ENCODE peak calls at places on chromosomes 11 and 22, in eight cellular contexts. R is H1, X is HepG2, J is SK-N-SH, W is HCT116, T is K562, D is endothelial cell of umbilical vein, A is GM12878. K is an unnamed sample.

GRCh38 chr22:48734359-48734758 is 1093.3 kb downstream of the BRD1 start:
- DNase-seq in R (no peak), X (no peak), J (no peak), W (no peak), T (no peak), D (no peak), A (no peak), K (no peak)

GRCh38 chr11:65479184-65480145 is 19.4 kb upstream of the MALAT1 start:
- DNase-seq in R (peak; percentile 66), X (no peak), J (peak; percentile 60), W (no peak), T (no peak), D (peak; percentile 74), A (no peak), K (no peak)

GRCh38 chr11:30455025-30455424 is 131.1 kb downstream of the MPPED2 start:
- DNase-seq in R (no peak), X (no peak), J (no peak), W (no peak), T (no peak), D (no peak), A (no peak), K (no peak)

GRCh38 chr22:31652911-31653684 is 8.9 kb downstream of the PISD start:
- DNase-seq in R (no peak), X (peak; percentile 22), J (no peak), W (no peak), T (no peak), D (no peak), A (no peak), K (no peak)

GRCh38 chr22:39344046-39344390 is 5.8 kb upstream of the SYNGR1 start:
- DNase-seq in R (no peak), X (no peak), J (no peak), W (no peak), T (no peak), D (no peak), A (no peak), K (no peak)

GRCh38 chr11:129314381-129314780 is 61.3 kb upstream of the BARX2 start:
- DNase-seq in R (no peak), X (no peak), J (no peak), W (no peak), T (no peak), D (no peak), A (no peak), K (no peak)

GRCh38 chr11:114719562-114719961 is 41.2 kb downstream of the NXPE2 start:
- DNase-seq in R (no peak), X (no peak), J (no peak), W (no peak), T (no peak), D (no peak), A (no peak), K (no peak)

GRCh38 chr22:46547883-46548244 is 10.4 kb upstream of the CELSR1 start:
- DNase-seq in R (no peak), X (peak; percentile 58), J (no peak), W (no peak), T (no peak), D (peak; percentile 80), A (no peak), K (no peak)

GRCh38 chr11:4994551-4994950 is at the start of gene OR51L1:
- DNase-seq in R (no peak), X (no peak), J (no peak), W (no peak), T (no peak), D (no peak), A (no peak), K (no peak)

GRCh38 chr11:73141309-73142127 is 600 bp downstream of the FCHSD2 start:
- DNase-seq in R (peak; percentile 84), X (peak; percentile 47), J (peak; percentile 62), W (peak; percentile 13), T (peak; percentile 34), D (peak; percentile 79), A (no peak), K (no peak)

GRCh38 chr11:122287401-122287800 is 171.4 kb upstream of the BLID start:
- DNase-seq in R (no peak), X (no peak), J (no peak), W (no peak), T (no peak), D (no peak), A (no peak), K (no peak)

GRCh38 chr22:20652582-20652981 is 121.3 kb upstream of the SERPIND1 start:
- DNase-seq in R (no peak), X (no peak), J (no peak), W (no peak), T (peak; percentile 20), D (no peak), A (no peak), K (no peak)

GRCh38 chr22:22022977-22023534 is 40.5 kb upstream of the TOP3B start:
- DNase-seq in R (no peak), X (no peak), J (no peak), W (no peak), T (peak; percentile 53), D (no peak), A (no peak), K (no peak)

GRCh38 chr11:105357146-105357545 is 217.6 kb upstream of the CARD18 start:
- DNase-seq in R (no peak), X (no peak), J (no peak), W (no peak), T (no peak), D (no peak), A (no peak), K (no peak)

GRCh38 chr11:78562398-78562797 is 12.3 kb downstream of the NARS2 start:
- DNase-seq in R (no peak), X (no peak), J (no peak), W (no peak), T (no peak), D (peak; percentile 64), A (no peak), K (no peak)

GRCh38 chr11:2380396-2380795 is 3.3 kb downstream of the CD81 start:
- DNase-seq in R (no peak), X (no peak), J (no peak), W (no peak), T (no peak), D (no peak), A (no peak), K (no peak)

GRCh38 chr11:120576606-120577005 is 65.1 kb downstream of the GRIK4 start:
- DNase-seq in R (no peak), X (no peak), J (no peak), W (no peak), T (no peak), D (no peak), A (no peak), K (no peak)

GRCh38 chr11:87463486-87464102 is 425.9 kb downstream of the TMEM135 start:
- DNase-seq in R (no peak), X (peak; percentile 38), J (peak; percentile 5), W (peak; percentile 42), T (peak; percentile 34), D (no peak), A (no peak), K (no peak)

GRCh38 chr22:44627521-44628139 is 74.4 kb upstream of the PRR5 start:
- DNase-seq in R (no peak), X (no peak), J (peak; percentile 25), W (no peak), T (no peak), D (no peak), A (no peak), K (no peak)

DNA sequence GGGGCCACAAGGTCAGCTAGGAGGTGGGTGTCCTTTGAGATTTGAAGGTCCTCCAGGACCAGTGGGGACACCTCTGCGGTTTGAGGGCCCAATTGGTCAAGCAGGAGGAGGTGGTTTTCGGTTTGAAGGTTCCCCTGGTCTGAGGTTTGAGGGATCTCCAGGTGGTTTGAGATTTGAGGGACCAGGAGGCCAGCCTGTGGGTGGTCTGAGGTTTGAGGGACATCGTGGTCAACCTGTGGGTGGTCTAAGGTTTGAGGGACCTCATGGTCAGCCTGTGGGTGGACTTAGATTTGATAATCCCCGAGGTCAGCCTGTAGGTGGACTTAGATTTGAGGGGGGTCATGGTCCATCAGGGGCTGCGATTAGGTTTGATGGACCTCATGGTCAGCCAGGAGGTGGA is 11.8 kb downstream of the PCF11 start:
- DNase-seq in R (no peak), X (no peak), J (no peak), W (no peak), T (no peak), D (no peak), A (no peak), K (no peak)
- TF ChIP-seq POLR2AphosphoS5 in R (no peak), X (no peak), J (no peak), W (no peak), T (no peak), D (no peak), A (no peak), K (no peak)

GRCh38 chr11:84316866-84317560 is 1030.8 kb upstream of the CCDC90B start:
- DNase-seq in R (no peak), X (no peak), J (no peak), W (no peak), T (no peak), D (no peak), A (no peak), K (no peak)
- H3K9ac ChIP-seq in R (no peak overlapping the region), X (no peak overlapping the region), J (no peak overlapping the region), W (no peak overlapping the region), T (no peak overlapping the region), D (no peak overlapping the region), A (no peak overlapping the region), K (no peak overlapping the region)

DNA sequence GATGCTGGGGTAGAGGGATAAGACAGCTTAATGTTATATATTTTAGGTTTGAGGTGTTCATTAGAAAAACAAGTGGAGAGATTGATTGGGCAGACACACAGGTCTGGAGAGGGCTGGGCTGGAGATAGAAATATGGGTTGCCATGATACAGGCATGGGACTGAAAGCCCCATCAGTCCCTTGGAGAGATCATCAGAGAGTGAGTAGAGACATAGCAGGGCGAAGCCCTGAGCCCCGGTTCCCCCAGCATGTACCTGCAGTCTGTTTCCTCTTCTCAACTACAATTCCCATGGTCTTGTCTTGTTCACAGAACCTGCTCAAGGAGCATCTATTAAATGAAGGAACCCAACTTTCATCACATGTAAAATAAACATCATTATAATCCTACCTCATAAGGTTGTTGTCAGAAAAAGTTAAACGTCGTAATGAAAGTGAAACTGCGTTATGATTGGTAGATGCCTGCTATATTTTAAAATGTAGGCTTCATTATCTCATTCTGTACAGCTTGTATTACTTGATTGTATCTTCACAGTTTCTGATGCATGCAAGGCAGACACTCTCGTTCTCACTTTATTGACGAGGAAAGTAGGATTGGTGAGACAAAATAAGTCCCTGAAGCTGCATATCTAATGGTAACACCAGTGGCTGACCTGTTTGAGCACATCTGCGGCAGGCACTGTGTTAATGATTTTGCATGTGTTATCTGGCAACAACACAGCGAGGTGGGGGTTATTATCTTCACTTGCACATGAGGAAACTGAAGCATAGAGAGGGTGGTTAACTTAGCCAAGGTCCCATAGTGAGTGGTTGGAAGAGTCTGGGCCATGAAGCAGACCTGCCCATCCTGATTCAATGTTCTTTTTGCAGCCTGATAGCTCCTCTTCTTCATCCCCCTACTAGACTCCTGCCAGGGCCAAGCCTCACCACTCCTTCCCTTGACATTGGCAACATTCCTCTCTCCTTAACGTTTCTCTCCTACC is 63.5 kb downstream of the ENDOD1 start:
- DNase-seq in R (no peak), X (no peak), J (no peak), W (no peak), T (peak; percentile 69), D (no peak), A (peak; percentile 26), K (no peak)
- TF ChIP-seq POLR2AphosphoS5 in R (no peak), X (no peak), J (no peak), W (no peak), T (peak; percentile 100), D (no peak), A (no peak), K (no peak)

DNA sequence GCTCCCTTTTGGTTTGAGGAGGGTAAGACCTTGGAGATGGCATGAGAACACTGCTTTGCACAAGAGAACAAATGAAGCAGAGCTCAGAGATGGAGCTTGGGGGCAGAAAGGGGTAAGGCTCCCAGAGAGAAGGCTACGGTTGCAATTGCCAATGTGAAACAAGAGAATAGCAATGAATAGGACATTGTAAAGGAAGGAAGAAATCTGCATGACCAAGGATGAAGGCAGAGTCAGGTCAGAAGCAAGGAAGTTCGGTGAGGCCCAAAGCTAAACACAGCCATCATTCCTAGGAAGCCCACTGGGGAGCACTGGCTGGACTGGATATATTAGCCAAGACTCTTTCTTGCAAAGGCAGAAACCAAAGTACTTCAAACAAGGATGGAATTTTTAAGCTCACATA is 484.4 kb downstream of the SOX6 start:
- DNase-seq in R (no peak), X (no peak), J (no peak), W (no peak), T (no peak), D (no peak), A (no peak), K (no peak)
- H3K9ac ChIP-seq in R (no peak overlapping the region), X (no peak overlapping the region), J (no peak overlapping the region), W (no peak overlapping the region), T (no peak overlapping the region), D (no peak overlapping the region), A (no peak overlapping the region), K (no peak overlapping the region)